ENCODE peak calls at places on chromosomes 11 and 22, in six cellular contexts. C is endothelial cell; A is NT2/D1; B is CD8-positive, alpha-beta T cell; Q is anterior cingulate cortex; M is HS-5. N is an unnamed sample.

GRCh38 chr11:114430290-114430689 is 9.0 kb upstream of the REXO2 start:
- DNase-seq in C (no peak), A (no peak), B (no peak), Q (no peak), M (no peak), N (no peak)

GRCh38 chr22:37514526-37515051 is 4.6 kb downstream of the CARD10 start:
- DNase-seq in C (no peak), A (no peak), B (no peak), Q (no peak), M (no peak), N (peak)

GRCh38 chr22:37270928-37271650 is 11.2 kb upstream of the CYTH4 start:
- DNase-seq in C (no peak), A (no peak), B (no peak), Q (no peak), M (no peak), N (no peak)

GRCh38 chr11:80414766-80415165 is 973.9 kb upstream of the TENM4 start:
- DNase-seq in C (no peak), A (no peak), B (no peak), Q (no peak), M (peak), N (no peak)

GRCh38 chr11:130827697-130828377 is 88.4 kb downstream of the SNX19 start:
- DNase-seq in C (peak), A (peak), B (no peak), Q (no peak), M (no peak), N (peak)

GRCh38 chr11:66543263-66544107 is 2.4 kb downstream of the ZDHHC24 start:
- DNase-seq in C (peak), A (no peak), B (peak), Q (no peak), M (no peak), N (peak)

GRCh38 chr22:42399315-42400271 is 32.6 kb downstream of the NFAM1 start:
- DNase-seq in C (no peak), A (no peak), B (no peak), Q (no peak), M (no peak), N (peak)

GRCh38 chr11:132245558-132246385 is 875.4 kb downstream of the NTM start:
- DNase-seq in C (no peak), A (no peak), B (no peak), Q (peak), M (no peak), N (no peak)

GRCh38 chr11:107691003-107691402 is 20.9 kb downstream of the SLN start:
- DNase-seq in C (no peak), A (no peak), B (no peak), Q (no peak), M (peak), N (no peak)

GRCh38 chr11:61632096-61632495 is 48.1 kb upstream of the DAGLA start:
- DNase-seq in C (no peak), A (no peak), B (no peak), Q (no peak), M (no peak), N (peak)

GRCh38 chr22:24400726-24401596 is 26.4 kb upstream of the ADORA2A start:
- DNase-seq in C (no peak), A (no peak), B (no peak), Q (no peak), M (no peak), N (no peak)

GRCh38 chr11:129382583-129382982 is 6.9 kb downstream of the BARX2 start:
- DNase-seq in C (no peak), A (no peak), B (no peak), Q (no peak), M (no peak), N (no peak)

GRCh38 chr11:502288-503178 is 4.5 kb downstream of the RNH1 start:
- DNase-seq in C (no peak), A (no peak), B (no peak), Q (no peak), M (no peak), N (no peak)

GRCh38 chr11:72103754-72104167 is 664 bp upstream of the LAMTOR1 start:
- DNase-seq in C (no peak), A (no peak), B (no peak), Q (no peak), M (no peak), N (no peak)

GRCh38 chr11:72876147-72876546 is 61.9 kb downstream of the ATG16L2 start:
- DNase-seq in C (no peak), A (no peak), B (no peak), Q (no peak), M (no peak), N (no peak)

GRCh38 chr11:111574373-111575230 is 27.6 kb upstream of the SIK2 start:
- DNase-seq in C (no peak), A (no peak), B (no peak), Q (no peak), M (no peak), N (no peak)

GRCh38 chr11:121466063-121466794 is 13.5 kb upstream of the SORL1-AS1 start:
- DNase-seq in C (peak), A (peak), B (peak), Q (peak), M (peak), N (peak)

GRCh38 chr11:46247664-46248063 is 29.8 kb upstream of the CREB3L1 start:
- DNase-seq in C (peak), A (peak), B (peak), Q (no peak), M (no peak), N (peak)

GRCh38 chr11:69541501-69542313 is 60.2 kb downstream of the LINC01488 start:
- DNase-seq in C (no peak), A (no peak), B (no peak), Q (no peak), M (no peak), N (no peak)

GRCh38 chr22:43993072-43993760 is 30.9 kb upstream of the PARVB start:
- DNase-seq in C (peak), A (peak), B (peak), Q (peak), M (peak), N (peak)

GRCh38 chr11:27124514-27125264 is 84.1 kb downstream of the BBOX1 start:
- DNase-seq in C (no peak), A (no peak), B (no peak), Q (no peak), M (no peak), N (peak)

GRCh38 chr11:132126973-132127900 is 756.8 kb downstream of the NTM start:
- DNase-seq in C (peak), A (peak), B (no peak), Q (peak), M (peak), N (peak)

GRCh38 chr22:44669725-44670027 is 32.3 kb upstream of the PRR5 start:
- DNase-seq in C (peak), A (no peak), B (no peak), Q (no peak), M (no peak), N (peak)